ENCODE peak calls at places on chromosomes 3 and 15, in five cellular contexts. N is WERI-Rb-1, V is astrocyte of the spinal cord, T is OCI-LY7, R is natural killer cell. L is an unnamed sample.

GRCh38 chr15:90205886-90206285 is 4.8 kb downstream of the SEMA4B start:
- DNase-seq in N (no peak), V (no peak), T (no peak), R (no peak), L (no peak)

GRCh38 chr15:58159827-58160386 is 21.7 kb downstream of the AQP9 start:
- DNase-seq in N (no peak), V (no peak), T (no peak), R (no peak), L (no peak)

GRCh38 chr15:67836477-67836876 is 3.4 kb downstream of the RNU6-1 start:
- DNase-seq in N (peak), V (peak), T (peak), R (no peak), L (no peak)

GRCh38 chr3:29226709-29227108 is 54.2 kb upstream of the RBMS3 start:
- DNase-seq in N (no peak), V (peak), T (no peak), R (no peak), L (no peak)

GRCh38 chr15:78620021-78620838 is 566 bp downstream of the CHRNA3 start:
- DNase-seq in N (peak), V (no peak), T (no peak), R (no peak), L (peak)

GRCh38 chr15:80659375-80659774 is 35.7 kb upstream of the ABHD17C start:
- DNase-seq in N (no peak), V (no peak), T (no peak), R (no peak), L (no peak)

GRCh38 chr3:100902572-100902971 is 90.6 kb downstream of the ABI3BP start:
- DNase-seq in N (no peak), V (no peak), T (no peak), R (no peak), L (no peak)

GRCh38 chr15:53837263-53837662 is 77.8 kb upstream of the WDR72 start:
- DNase-seq in N (peak), V (no peak), T (no peak), R (no peak), L (no peak)

GRCh38 chr3:52088445-52089367 is 32.3 kb upstream of the DUSP7 start:
- DNase-seq in N (peak), V (peak), T (no peak), R (no peak), L (peak)

GRCh38 chr15:60905587-60905986 is 323.5 kb downstream of the RORA start:
- DNase-seq in N (peak), V (no peak), T (no peak), R (no peak), L (no peak)
- TF ChIP-seq CTCF in N (peak), V (no peak), T (peak), R (no peak), L (no peak)

DNA sequence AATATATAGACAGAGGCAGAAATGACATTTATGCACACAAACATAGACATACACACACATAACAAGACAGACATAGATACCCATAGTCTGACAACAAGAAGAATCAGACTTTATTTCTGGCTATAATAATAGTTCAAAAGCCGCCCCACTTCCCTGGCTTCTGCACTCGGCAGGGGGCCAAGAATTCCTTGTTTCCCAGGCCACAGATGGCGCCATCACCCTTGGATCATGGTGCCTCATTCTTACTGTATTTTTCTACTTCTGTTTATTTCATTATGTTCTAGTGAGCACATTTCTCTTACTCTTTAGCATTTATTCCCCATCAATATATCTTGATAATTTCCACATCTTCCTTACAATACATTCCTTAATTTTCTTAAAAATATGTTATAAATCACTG is 387.5 kb downstream of the NLGN1 start:
- DNase-seq in N (peak), V (no peak), T (no peak), R (no peak), L (no peak)
- TF ChIP-seq CTCF in N (no peak), V (no peak), T (no peak), R (no peak), L (no peak)

GRCh38 chr3:82133070-82133606 is 371.7 kb upstream of the GBE1 start:
- DNase-seq in N (peak), V (peak), T (peak), R (no peak), L (peak)

GRCh38 chr3:82132210-82133069 is 371.0 kb upstream of the GBE1 start:
- DNase-seq in N (no peak), V (no peak), T (no peak), R (no peak), L (no peak)

DNA sequence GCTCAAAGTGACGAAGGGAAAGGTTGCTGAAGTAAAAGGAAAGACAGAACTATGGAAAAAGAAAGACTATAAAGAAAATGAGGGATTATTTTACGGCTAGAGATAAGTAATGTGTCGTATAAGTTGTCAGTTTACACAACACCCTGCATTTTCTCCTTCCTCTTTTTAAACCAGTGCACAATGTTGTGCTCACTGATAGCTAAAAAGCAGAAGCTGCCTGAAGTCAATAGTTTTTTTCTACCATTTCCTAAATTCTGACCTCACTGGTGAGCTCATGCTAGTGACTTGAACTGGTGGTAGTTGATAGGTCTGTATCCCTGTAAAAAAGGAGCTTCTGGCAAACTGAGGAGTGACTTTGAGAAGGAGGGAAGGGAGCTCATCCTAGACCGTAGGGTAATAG is 368.6 kb upstream of the GBE1 start:
- DNase-seq in N (no peak), V (no peak), T (no peak), R (no peak), L (no peak)
- TF ChIP-seq CTCF in N (no peak), V (no peak), T (no peak), R (no peak), L (no peak)

GRCh38 chr15:22884344-22884743 is 45.9 kb downstream of the NIPA2 start:
- DNase-seq in N (peak), V (no peak), T (peak), R (no peak), L (no peak)
- TF ChIP-seq CTCF in N (peak), V (peak), T (peak), R (no peak), L (peak)

DNA sequence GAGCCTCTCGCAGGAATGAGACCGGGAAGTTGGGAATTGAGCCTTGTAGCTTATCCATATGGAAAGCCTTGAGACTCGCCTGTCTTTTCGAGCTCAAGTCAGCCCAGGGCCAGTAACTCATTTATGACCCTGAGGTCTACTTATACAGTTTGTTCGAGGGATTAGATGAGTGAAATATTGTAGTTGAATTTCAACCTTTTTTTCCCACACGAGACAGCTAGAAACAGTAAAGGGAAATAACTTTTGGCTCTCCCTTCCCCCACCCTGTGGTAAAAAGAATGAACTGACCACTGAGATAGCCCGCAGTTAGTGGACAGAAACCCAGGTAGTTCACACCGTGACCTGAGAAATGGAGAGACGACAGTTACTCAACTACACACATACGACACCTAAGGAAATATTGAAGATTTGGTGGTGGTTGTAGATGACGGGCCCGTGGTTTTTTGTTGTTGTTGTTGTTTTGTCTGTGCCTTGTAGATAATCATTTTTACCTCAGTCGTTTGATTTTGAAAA is 837 bp downstream of the EIF3J start:
- DNase-seq in N (no peak), V (peak), T (peak), R (no peak), L (peak)
- TF ChIP-seq CTCF in N (no peak), V (no peak), T (peak), R (no peak), L (no peak)

GRCh38 chr3:36991923-36992805 is 767 bp downstream of the EPM2AIP1 start:
- DNase-seq in N (no peak), V (peak), T (peak), R (no peak), L (no peak)

GRCh38 chr3:36991147-36991546 is 1.8 kb downstream of the EPM2AIP1 start:
- DNase-seq in N (no peak), V (no peak), T (peak), R (no peak), L (no peak)

GRCh38 chr3:36993326-36994283 is at the start of gene MLH1:
- DNase-seq in N (peak), V (peak), T (peak), R (peak), L (peak)

GRCh38 chr3:36989568-36989967 is 3.4 kb downstream of the EPM2AIP1 start:
- DNase-seq in N (no peak), V (no peak), T (no peak), R (no peak), L (no peak)

GRCh38 chr3:36992806-36993325 is at the start of gene EPM2AIP1:
- DNase-seq in N (no peak), V (no peak), T (no peak), R (no peak), L (peak)
- TF ChIP-seq CTCF in N (no peak), V (no peak), T (peak), R (no peak), L (peak)

DNA sequence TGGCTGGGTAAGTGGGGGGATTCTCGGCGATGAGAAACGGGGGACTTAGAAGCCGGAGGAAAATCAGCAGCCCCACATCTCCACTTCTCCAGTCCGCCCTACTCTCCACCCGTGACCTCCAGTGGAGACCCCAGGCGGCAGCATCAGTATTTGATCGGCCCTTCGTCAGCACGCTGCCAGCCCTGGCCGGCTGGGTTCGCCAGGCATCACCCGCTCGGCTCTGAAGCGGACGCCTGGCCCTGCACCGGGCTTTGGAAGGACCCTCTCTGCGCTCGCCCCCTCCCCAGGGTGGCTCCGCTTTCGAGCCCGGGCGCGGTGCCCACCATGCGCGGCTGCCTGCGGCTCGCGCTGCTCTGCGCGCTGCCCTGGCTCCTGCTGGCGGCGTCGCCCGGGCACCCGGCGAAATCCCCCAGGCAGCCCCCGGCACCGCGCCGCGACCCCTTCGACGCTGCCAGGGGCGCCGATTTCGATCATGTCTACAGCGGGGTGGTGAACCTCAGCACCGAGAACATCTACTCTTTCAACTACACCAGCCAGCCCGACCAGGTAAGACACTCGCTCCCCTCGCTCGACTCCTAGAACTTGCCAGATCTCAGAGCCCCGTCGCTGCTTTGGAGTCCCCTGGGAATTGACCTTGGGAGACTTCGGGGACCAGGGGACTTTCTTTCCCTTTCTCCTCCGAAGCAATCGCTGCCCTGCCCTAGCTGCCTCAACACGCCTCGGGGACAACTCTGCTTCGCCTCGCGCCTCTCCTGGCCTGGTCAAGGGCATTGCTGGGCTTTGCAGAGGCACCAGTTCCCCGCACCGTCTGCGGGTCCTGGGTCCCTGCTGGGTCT is 561 bp downstream of the SIDT1 start:
- DNase-seq in N (peak), V (peak), T (peak), R (peak), L (peak)
- TF ChIP-seq CTCF in N (no peak), V (no peak), T (peak), R (no peak), L (no peak)

L was measured in nephron progenitor cell.